ENCODE peak calls at places on chromosomes 4 and X, in four cellular contexts. B, J, R and C are unnamed samples. For H3K27me3, the result is how much of the 10 kb centered on the place peaks cover.

GRCh38 chr4:26809811-26810210 is 50.8 kb upstream of the STIM2 start:
- DNase-seq in R (no peak), J (no peak), B (no peak), C (no peak)

GRCh38 chr4:153518001-153518400 is 51.8 kb downstream of the TMEM131L start:
- DNase-seq in R (no peak), J (no peak), B (no peak), C (no peak)

GRCh38 chr4:99811850-99812249 is 4.8 kb upstream of the DAPP1 start:
- DNase-seq in B (peak), R (peak), J (no peak), C (no peak)

GRCh38 chrX:40061005-40061404 is 36.8 kb downstream of the BCOR start:
- DNase-seq in B (no peak), R (no peak), J (no peak), C (no peak)

GRCh38 chr4:55947254-55947882 is 1.4 kb upstream of the CEP135 start:
- DNase-seq in J (no peak), R (no peak), B (no peak), C (peak)

GRCh38 chr4:146146918-146147317 is 28.6 kb upstream of the LSM6 start:
- DNase-seq in J (no peak), R (no peak), B (peak), C (no peak)

GRCh38 chr4:108852691-108853090 is 89.8 kb upstream of the ETNPPL start:
- DNase-seq in B (no peak), R (no peak), J (no peak), C (no peak)

GRCh38 chr4:4182835-4183568 is 43.7 kb downstream of the OTOP1 start:
- DNase-seq in B (peak), J (peak), R (peak), C (no peak)

GRCh38 chr4:149493492-149493891 is 322.2 kb downstream of the IQCM start:
- DNase-seq in J (no peak), R (no peak), B (peak), C (no peak)

GRCh38 chr4:42786350-42787070 is 106.0 kb upstream of the GRXCR1 start:
- DNase-seq in J (peak), R (no peak), B (no peak), C (no peak)

GRCh38 chr4:55634417-55635128 is 1.5 kb downstream of the NMU start:
- DNase-seq in J (no peak), R (no peak), B (no peak), C (no peak)

GRCh38 chr4:159900562-159900961 is 797.7 kb downstream of the RAPGEF2 start:
- DNase-seq in B (no peak), R (no peak), J (no peak), C (no peak)

GRCh38 chrX:14095702-14096101 is 66.0 kb upstream of the GEMIN8 start:
- DNase-seq in R (peak), B (peak), J (peak), C (peak)

GRCh38 chr4:40241936-40242590 is 45.2 kb downstream of the RHOH start:
- DNase-seq in R (no peak), B (no peak), J (no peak), C (no peak)

GRCh38 chrX:150690126-150690525 is 3.1 kb upstream of the MTMR1 start:
- DNase-seq in J (no peak), B (no peak), R (no peak), C (no peak)

GRCh38 chrX:155071694-155072215 is 447 bp downstream of the BRCC3 start:
- DNase-seq in B (no peak), J (no peak), R (no peak), C (no peak)

GRCh38 chr4:108058685-108059440 is 69.2 kb downstream of the HADH start:
- DNase-seq in J (no peak), B (peak), R (peak), C (no peak)

GRCh38 chr4:67091668-67092067 is 453.6 kb downstream of the CENPC start:
- DNase-seq in R (no peak), B (no peak), J (no peak), C (no peak)

GRCh38 chrX:129653181-129653984 is 1.4 kb downstream of the APLN start:
- DNase-seq in R (no peak), B (no peak), J (no peak), C (no peak)

GRCh38 chrX:129652565-129653169 is 2.1 kb downstream of the APLN start:
- DNase-seq in R (no peak), B (no peak), J (no peak), C (no peak)

GRCh38 chrX:129655547-129656248 is 942 bp upstream of the APLN start:
- DNase-seq in J (no peak), R (no peak), B (no peak), C (no peak)

GRCh38 chrX:129654652-129655546 is at the start of gene APLN:
- DNase-seq in J (peak), B (no peak), R (peak), C (no peak)

DNA sequence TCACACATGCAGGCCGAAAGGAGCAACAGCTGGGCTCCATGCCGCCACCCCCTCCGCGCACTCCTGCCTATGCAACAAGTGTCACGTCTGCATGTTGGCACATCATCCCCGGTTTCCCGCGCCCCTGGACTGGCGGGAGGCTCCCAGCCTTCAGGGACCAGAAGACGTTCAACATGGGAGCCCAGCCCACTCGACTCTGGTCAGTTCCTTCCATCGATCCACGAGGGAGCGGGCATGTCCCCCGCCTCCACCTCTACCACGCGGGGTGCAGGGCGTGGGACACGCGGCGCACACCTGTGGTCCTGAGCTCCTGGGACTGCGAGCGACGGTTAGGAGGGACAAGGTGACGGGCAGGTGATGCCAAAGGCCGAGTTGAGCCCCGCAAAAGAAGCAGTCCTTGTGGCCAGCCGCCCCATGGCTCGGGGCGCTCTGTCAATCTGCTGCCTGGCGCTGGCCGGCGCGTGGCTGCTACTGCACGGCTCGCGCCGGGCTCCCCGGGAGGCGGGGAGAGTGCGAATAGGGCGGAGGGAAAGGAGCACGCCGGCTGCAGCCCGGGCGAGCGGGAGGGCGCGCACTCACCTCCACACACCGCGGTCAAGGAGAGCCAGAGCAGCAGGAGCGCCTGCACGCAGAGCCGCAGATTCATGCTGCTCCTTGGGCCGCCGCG is 638 bp downstream of the APLN start:
- DNase-seq in J (no peak), R (no peak), B (no peak), C (no peak)
- H3K27me3 ChIP-seq in J (half or more), R (under half), B (under half), C (under half)

GRCh38 chr4:128355301-128355700 is 67.7 kb upstream of the PGRMC2 start:
- DNase-seq in R (peak), J (no peak), B (no peak), C (no peak)
- TF ChIP-seq ATF2 in R (no peak), J (no peak), B (no peak), C (no peak)

GRCh38 chrX:25873196-25873595 is 264.9 kb upstream of the MAGEB18 start:
- DNase-seq in R (no peak), B (no peak), J (no peak), C (no peak)
- H3K27me3 ChIP-seq in R (under half), B (under half), J (under half), C (under half)

GRCh38 chr4:86358176-86358701 is 1.6 kb downstream of the MAPK10 start:
- DNase-seq in J (no peak), R (no peak), B (no peak), C (no peak)

GRCh38 chr4:86356831-86357230 is 3.0 kb downstream of the MAPK10 start:
- DNase-seq in B (no peak), R (no peak), J (no peak), C (no peak)

GRCh38 chr4:86359944-86360478 is at the start of gene MAPK10:
- DNase-seq in B (no peak), R (no peak), J (peak), C (peak)

GRCh38 chr4:86357608-86358007 is 2.2 kb downstream of the MAPK10 start:
- DNase-seq in J (no peak), B (no peak), R (no peak), C (no peak)

GRCh38 chr4:86356425-86356824 is 3.4 kb downstream of the MAPK10 start:
- DNase-seq in J (no peak), R (no peak), B (no peak), C (no peak)
- TF ChIP-seq ATF2 in J (no peak), R (no peak), B (no peak), C (no peak)

DNA sequence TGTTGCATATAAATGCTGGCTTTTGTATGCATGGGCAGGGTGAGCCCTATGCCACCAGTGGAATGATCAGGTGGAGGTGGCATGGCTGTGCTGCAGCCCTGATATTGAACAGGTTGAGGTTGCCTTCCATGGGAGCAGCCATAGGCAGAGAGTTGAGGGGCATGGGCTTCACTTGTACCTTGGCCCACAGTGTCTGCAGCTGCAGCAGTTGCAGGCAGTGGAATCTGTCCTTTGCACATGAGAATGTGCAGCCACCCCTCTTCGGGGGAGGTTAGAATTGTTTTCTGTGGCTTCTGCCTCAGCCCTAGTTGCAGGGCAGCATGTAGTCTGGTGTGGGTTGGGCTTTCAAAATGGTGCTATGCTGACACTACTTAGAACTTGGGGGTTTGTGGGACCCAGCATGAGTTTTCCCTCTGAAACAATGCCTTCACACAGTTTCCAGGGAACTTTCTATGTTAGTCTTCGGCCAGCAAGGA is 25.4 kb upstream of the VSIG1 start:
- DNase-seq in B (no peak), R (no peak), J (no peak), C (no peak)
- H3K27me3 ChIP-seq in B (under half), R (under half), J (under half), C (under half)

DNA sequence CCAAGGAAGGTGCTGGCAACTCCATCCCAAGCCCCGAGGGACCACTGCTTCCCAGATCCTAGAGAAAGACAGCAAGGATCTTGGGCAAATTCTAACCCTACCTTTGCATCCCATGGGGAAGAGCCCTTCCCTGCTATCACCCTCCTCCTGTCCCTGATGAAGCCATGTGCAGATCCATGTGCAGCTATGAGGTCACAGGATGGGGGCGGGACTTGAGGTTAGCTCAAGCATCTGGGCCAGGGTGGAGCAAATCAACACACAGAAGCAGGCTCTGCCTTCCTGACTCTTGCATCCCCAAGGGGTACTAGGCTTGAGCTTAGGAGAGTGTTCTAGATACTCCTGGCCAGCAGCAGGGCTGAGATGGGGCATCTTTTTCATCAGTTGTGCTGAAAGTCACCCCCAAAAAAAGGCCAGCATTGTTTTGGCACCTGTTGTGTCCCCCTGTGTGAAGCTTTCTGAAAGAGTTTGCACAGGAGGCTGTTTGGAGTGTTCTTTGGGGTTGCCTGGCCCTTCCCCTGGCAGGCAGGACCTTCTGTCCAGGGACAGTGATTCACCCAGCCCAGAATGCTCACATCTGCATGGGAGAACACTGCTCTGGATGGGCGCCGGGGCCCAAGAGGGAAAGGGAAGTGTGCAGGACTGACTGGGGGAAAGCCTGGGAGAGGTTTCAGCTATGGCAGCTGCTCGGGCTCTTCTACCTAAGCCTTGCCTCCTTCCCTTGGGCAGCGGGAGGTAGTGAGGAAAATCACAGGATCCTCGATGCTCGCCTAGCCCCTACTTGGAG is 50.8 kb downstream of the PRPS1 start:
- DNase-seq in B (no peak), R (peak), J (no peak), C (no peak)
- TF ChIP-seq ATF2 in B (no peak), R (no peak), J (no peak), C (no peak)

DNA sequence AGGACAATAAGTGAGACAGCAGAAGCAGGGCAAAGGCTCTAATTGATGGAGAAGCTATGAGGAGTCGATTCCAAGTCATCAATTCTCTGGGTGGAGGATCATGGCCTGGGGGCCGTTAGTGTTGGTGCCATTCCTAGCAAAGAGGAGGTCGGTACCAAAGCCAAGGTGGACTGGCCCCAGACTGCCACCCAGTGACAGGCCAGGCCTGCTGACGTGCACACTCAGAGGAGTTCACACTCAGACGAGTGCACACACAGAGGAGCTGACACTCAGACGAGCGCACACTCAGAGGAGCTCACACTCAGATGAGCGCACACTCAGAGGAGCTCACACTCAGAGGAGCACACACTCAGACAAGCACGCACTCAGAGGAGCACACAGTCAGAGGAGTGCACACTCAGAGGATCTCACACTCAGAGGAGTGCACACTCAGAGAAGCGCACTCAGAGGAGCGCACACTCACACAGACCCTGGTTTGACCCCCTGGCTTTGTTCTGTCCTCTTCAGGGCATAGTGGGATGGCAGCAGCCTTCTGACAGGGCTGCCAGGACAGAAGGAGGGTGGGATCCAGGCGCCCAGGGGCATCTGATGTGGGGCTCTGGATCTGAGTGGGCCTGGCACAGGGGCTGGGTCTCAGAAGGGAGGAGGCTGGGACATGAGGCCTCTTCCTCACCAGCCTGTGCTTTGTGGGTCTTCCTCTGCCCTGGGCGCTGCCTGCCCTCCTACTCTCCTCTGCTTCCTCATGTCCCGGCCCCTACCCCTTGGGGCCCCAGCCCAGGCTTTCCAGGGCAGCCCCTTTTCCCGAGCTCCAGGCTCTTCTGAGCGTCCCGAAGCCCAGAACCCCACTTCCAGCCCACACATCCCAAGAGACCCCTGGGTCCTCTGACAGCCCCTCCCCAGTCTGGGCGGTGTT is 41.7 kb upstream of the NKX1-1 start:
- DNase-seq in J (no peak), B (no peak), R (no peak), C (no peak)
- H3K27me3 ChIP-seq in J (under half), B (under half), R (under half), C (under half)